ENCODE peak calls at places on chromosomes 11 and 22, in four cellular contexts. F is cardiac fibroblast, B is fibroblast of pulmonary artery, E is cardiac muscle cell. X is an unnamed sample.

GRCh38 chr11:117073539-117073938 is 24.7 kb downstream of the SIK3 start:
- DNase-seq in E (peak; percentile 46), B (no peak), F (peak; percentile 28), X (no peak)

GRCh38 chr11:134835561-134835960 is 423.5 kb upstream of the B3GAT1 start:
- DNase-seq in B (no peak), F (no peak), E (no peak), X (no peak)

GRCh38 chr22:20114506-20115475 is 1.1 kb upstream of the RANBP1 start:
- DNase-seq in F (no peak), E (no peak), B (no peak), X (peak; percentile 42)

GRCh38 chr11:100573911-100574513 is 113.1 kb upstream of the ARHGAP42 start:
- DNase-seq in B (no peak), E (no peak), F (no peak), X (no peak)

GRCh38 chr22:33883961-33884808 is 36.1 kb downstream of the LARGE1 start:
- DNase-seq in F (no peak), E (no peak), B (no peak), X (no peak)

GRCh38 chr11:85815186-85815911 is 4.4 kb upstream of the SYTL2 start:
- DNase-seq in F (no peak), B (peak; percentile 33), E (no peak), X (no peak)

GRCh38 chr11:17822021-17822781 is 87.6 kb downstream of the KCNC1 start:
- DNase-seq in E (peak; percentile 83), B (peak; percentile 90), F (peak; percentile 76), X (no peak)

GRCh38 chr11:44528581-44528980 is 36.9 kb upstream of the CD82 start:
- DNase-seq in B (no peak), E (no peak), F (no peak), X (no peak)

GRCh38 chr11:86623041-86623621 is 49.3 kb downstream of the ME3 start:
- DNase-seq in E (no peak), F (no peak), B (no peak), X (no peak)

GRCh38 chr11:2380807-2381350 is 3.8 kb downstream of the CD81 start:
- DNase-seq in B (peak; percentile 63), F (peak; percentile 75), E (peak; percentile 79), X (peak; percentile 93)

GRCh38 chr11:3108183-3108721 is 51.0 kb upstream of the CARS1 start:
- DNase-seq in B (no peak), E (no peak), F (no peak), X (peak; percentile 40)

GRCh38 chr11:76604652-76605241 is 65.8 kb downstream of the LRRC32 start:
- DNase-seq in B (peak; percentile 80), F (peak; percentile 90), E (peak; percentile 85), X (no peak)

GRCh38 chr11:17384002-17384511 is 4.4 kb downstream of the KCNJ11 start:
- DNase-seq in F (peak; percentile 89), E (peak; percentile 89), B (peak; percentile 89), X (peak; percentile 82)

GRCh38 chr11:45089251-45089650 is 57.2 kb upstream of the PRDM11 start:
- DNase-seq in B (peak; percentile 98), F (peak; percentile 98), E (peak; percentile 99), X (no peak)

GRCh38 chr11:66063900-66064299 is 6.2 kb upstream of the PACS1 start:
- DNase-seq in F (no peak), E (no peak), B (no peak), X (no peak)

GRCh38 chr11:48019597-48019996 is 39.2 kb downstream of the PTPRJ start:
- DNase-seq in F (no peak), B (no peak), E (no peak), X (no peak)

GRCh38 chr11:71248656-71249055 is 3.7 kb downstream of the SHANK2 start:
- DNase-seq in B (no peak), E (no peak), F (no peak), X (no peak)

GRCh38 chr11:78926633-78927347 is 352.1 kb upstream of the NARS2 start:
- DNase-seq in F (no peak), E (no peak), B (peak; percentile 3), X (no peak)

GRCh38 chr11:119319136-119319701 is 2.3 kb upstream of the MCAM start:
- DNase-seq in E (no peak), B (no peak), F (no peak), X (no peak)

GRCh38 chr22:47550524-47551437 is 788.3 kb downstream of the TBC1D22A start:
- DNase-seq in E (no peak), B (no peak), F (no peak), X (no peak)

GRCh38 chr11:113397821-113398220 is 10.2 kb downstream of the ANKK1 start:
- DNase-seq in B (no peak), F (no peak), E (no peak), X (no peak)

GRCh38 chr11:113477321-113477720 is 2.1 kb upstream of the DRD2 start:
- DNase-seq in F (no peak), E (peak; percentile 48), B (no peak), X (no peak)

GRCh38 chr22:49629024-49629570 is 198.6 kb downstream of the BRD1 start:
- DNase-seq in B (no peak), E (no peak), F (no peak), X (no peak)

GRCh38 chr22:49628351-49629023 is 199.2 kb downstream of the BRD1 start:
- DNase-seq in B (no peak), E (no peak), F (no peak), X (peak; percentile 43)

GRCh38 chr22:49626361-49627216 is 201.1 kb downstream of the BRD1 start:
- DNase-seq in B (no peak), F (no peak), E (no peak), X (peak; percentile 38)

GRCh38 chr22:49629586-49630447 is 197.9 kb downstream of the BRD1 start:
- DNase-seq in F (no peak), B (no peak), E (no peak), X (peak; percentile 42)

GRCh38 chr22:49627217-49628181 is 200.2 kb downstream of the BRD1 start:
- DNase-seq in E (no peak), B (no peak), F (no peak), X (peak; percentile 35)
- TF ChIP-seq CTCF in E (no peak), B (no peak), F (no peak), X (no peak)

DNA sequence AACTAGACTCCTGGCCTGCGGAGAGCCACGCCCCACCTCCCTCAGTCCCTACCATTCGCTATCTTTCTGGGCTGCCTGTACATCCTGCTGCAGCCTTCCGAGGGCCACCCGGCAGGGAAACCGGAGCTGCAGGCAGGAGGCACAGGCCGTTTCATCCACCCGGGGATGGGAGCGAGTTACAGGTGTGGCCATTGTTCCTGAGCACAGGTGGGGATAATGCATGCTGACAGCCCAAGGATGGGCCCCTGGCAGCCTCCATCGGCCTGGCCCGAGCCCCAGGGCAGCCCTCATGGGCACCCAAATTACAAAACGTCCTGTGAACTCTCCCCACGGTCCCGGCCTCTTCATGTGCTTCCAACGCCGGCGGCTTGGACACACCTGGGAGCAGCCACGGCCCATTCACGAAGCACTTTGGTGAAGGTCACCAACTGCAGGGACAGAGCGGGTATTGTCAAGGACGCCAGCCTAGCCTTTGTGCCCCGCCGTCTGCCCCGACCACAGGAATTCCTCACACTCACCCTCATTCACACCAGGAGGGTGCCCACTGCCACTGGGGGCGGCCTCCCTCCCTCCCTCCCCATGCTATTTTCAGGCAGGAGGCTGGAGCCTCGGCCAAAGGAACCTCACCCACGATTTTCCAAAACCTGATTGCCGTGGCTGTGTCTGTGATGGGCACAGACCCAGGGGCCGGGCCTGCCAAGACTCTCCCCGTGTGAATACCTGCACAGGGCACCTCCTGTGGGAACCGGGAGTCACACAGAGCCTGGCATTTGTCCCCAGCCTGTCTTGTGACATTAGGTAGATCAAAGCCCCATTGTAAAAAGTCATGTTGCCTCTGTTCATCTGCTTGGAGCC is 42.1 kb upstream of the MYEOV start:
- DNase-seq in F (no peak), E (no peak), B (no peak), X (no peak)
- H3K4me3 ChIP-seq in F (no peak overlapping the region), E (no peak overlapping the region), B (no peak overlapping the region), X (no peak overlapping the region)

DNA sequence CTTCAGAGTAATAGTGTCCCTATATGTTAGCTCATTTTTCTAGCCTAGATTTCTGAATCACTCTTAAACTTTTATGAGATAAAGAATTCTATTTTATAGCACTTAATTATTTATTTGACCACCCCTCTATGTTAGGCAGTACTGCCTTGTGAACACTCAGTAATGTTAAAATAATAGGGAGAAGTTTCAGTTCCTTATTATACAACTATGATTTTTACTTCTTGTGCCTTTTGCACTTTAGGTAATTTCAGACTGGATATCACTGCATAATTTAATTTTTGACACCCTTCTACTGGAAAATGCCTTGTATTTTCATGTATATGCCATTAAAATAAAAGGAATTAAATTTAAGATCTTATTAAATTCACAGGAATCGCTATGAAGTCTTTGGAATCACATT is 3.1 kb downstream of the BCO2 start:
- DNase-seq in F (no peak), E (no peak), B (no peak), X (no peak)
- TF ChIP-seq CTCF in F (no peak), E (no peak), B (no peak), X (no peak)

GRCh38 chr11:74952752-74953151 is 3.7 kb downstream of the SPCS2 start:
- DNase-seq in F (no peak), E (no peak), B (no peak), X (no peak)

GRCh38 chr11:74953448-74953847 is 4.4 kb downstream of the SPCS2 start:
- DNase-seq in E (no peak), F (no peak), B (no peak), X (no peak)

GRCh38 chr11:74954199-74954598 is 5.1 kb downstream of the SPCS2 start:
- DNase-seq in E (no peak), B (no peak), F (no peak), X (no peak)

GRCh38 chr11:74956387-74956786 is 7.3 kb downstream of the SPCS2 start:
- DNase-seq in E (no peak), F (no peak), B (no peak), X (no peak)

DNA sequence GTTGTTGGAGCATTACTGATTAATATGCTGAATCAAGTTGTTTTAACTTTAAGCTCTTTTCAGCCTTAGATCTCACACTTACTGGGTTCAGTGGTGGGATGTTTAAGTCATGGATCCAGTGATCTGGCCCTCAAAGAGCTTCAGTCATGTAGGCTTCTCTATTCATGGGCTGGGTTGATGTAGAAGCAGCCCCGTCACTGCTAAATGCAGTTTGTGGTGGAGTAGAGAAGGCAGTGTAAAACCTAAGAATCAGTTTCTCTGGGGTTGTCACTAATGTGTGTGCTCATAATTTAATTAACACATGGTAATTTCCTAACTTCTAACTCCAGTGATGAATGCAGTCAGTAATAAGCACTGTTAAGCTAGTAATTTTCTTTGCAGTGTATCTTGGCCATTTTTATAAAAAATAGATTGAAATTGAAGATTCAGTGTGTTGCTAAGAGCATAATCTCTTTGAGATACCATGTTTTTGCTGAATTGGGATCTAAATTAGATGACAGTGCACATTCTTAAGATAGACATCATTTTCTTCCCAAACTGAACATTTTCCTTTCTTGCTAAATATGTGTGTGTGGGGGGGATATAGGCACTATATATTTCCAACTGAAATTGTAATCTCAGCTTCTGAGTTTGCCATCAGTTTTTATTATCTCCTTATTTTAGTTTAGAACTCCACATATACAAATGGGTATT is 9.0 kb downstream of the SPCS2 start:
- DNase-seq in E (no peak), F (no peak), B (no peak), X (no peak)
- H3K4me3 ChIP-seq in E (no peak overlapping the region), F (no peak overlapping the region), B (no peak overlapping the region), X (no peak overlapping the region)

GRCh38 chr11:38411149-38411548 is 1813.1 kb upstream of the RAG2 start:
- DNase-seq in F (no peak), E (no peak), B (no peak), X (no peak)
- TF ChIP-seq CTCF in F (peak; percentile 26), E (no peak), B (peak; percentile 10), X (no peak)

GRCh38 chr22:42595434-42595833 is 19.2 kb downstream of the POLDIP3 start:
- DNase-seq in B (peak; percentile 36), E (peak; percentile 77), F (peak; percentile 65), X (no peak)
- H3K4me3 ChIP-seq in B (no peak overlapping the region), E (no peak overlapping the region), F (no peak overlapping the region), X (no peak overlapping the region)